ENCODE peak calls at places on chromosome 2, in five cellular contexts. One of them, this sample, is unnamed.
A peak's percentile ranks its signal among the peaks of the same experiment; 100 is the strongest.

GRCh38 chr2:171272039-171272438 is 111.3 kb upstream of the TLK1 start:
- DNase-seq in endodermal cell: peak; percentile 76
- DNase-seq in T-helper 9 cell: no peak
- DNase-seq in HFFc6: peak; percentile 88
- DNase-seq in cardiac fibroblast: peak; percentile 94
- DNase-seq in this sample: no peak

GRCh38 chr2:47237375-47238357 is 82.6 kb upstream of the STPG4 start:
- DNase-seq in endodermal cell: no peak
- DNase-seq in T-helper 9 cell: no peak
- DNase-seq in HFFc6: no peak
- DNase-seq in cardiac fibroblast: peak; percentile 95
- DNase-seq in this sample: no peak

GRCh38 chr2:24435391-24436316 is 55.4 kb upstream of the NCOA1 start:
- DNase-seq in endodermal cell: no peak
- DNase-seq in T-helper 9 cell: no peak
- DNase-seq in HFFc6: no peak
- DNase-seq in cardiac fibroblast: peak; percentile 85
- DNase-seq in this sample: no peak

GRCh38 chr2:9556121-9556869 is 665 bp upstream of the ADAM17 start:
- DNase-seq in endodermal cell: no peak
- DNase-seq in T-helper 9 cell: peak; percentile 9
- DNase-seq in HFFc6: no peak
- DNase-seq in cardiac fibroblast: no peak
- DNase-seq in this sample: no peak

GRCh38 chr2:197273485-197273884 is 37.1 kb downstream of the ANKRD44 start:
- DNase-seq in endodermal cell: no peak
- DNase-seq in T-helper 9 cell: no peak
- DNase-seq in HFFc6: no peak
- DNase-seq in cardiac fibroblast: no peak
- DNase-seq in this sample: no peak

GRCh38 chr2:64876137-64876647 is 113.0 kb upstream of the SLC1A4 start:
- DNase-seq in endodermal cell: peak; percentile 75
- DNase-seq in T-helper 9 cell: no peak
- DNase-seq in HFFc6: peak; percentile 86
- DNase-seq in cardiac fibroblast: peak; percentile 88
- DNase-seq in this sample: no peak

GRCh38 chr2:222825031-222825430 is 35.8 kb upstream of the ACSL3 start:
- DNase-seq in endodermal cell: no peak
- DNase-seq in T-helper 9 cell: no peak
- DNase-seq in HFFc6: no peak
- DNase-seq in cardiac fibroblast: no peak
- DNase-seq in this sample: no peak

GRCh38 chr2:66772618-66773017 is 337.7 kb downstream of the MEIS1 start:
- DNase-seq in endodermal cell: peak; percentile 48
- DNase-seq in T-helper 9 cell: no peak
- DNase-seq in HFFc6: no peak
- DNase-seq in cardiac fibroblast: no peak
- DNase-seq in this sample: no peak

GRCh38 chr2:132804045-132804444 is 134.0 kb upstream of the LYPD1 start:
- DNase-seq in endodermal cell: no peak
- DNase-seq in T-helper 9 cell: no peak
- DNase-seq in HFFc6: peak; percentile 15
- DNase-seq in cardiac fibroblast: peak; percentile 15
- DNase-seq in this sample: no peak

GRCh38 chr2:199316851-199317250 is 140.9 kb downstream of the SATB2 start:
- DNase-seq in endodermal cell: no peak
- DNase-seq in T-helper 9 cell: no peak
- DNase-seq in HFFc6: no peak
- DNase-seq in cardiac fibroblast: no peak
- DNase-seq in this sample: no peak

GRCh38 chr2:96265349-96265839 is 403 bp downstream of the TMEM127 start:
- DNase-seq in endodermal cell: peak; percentile 85
- DNase-seq in T-helper 9 cell: peak; percentile 33
- DNase-seq in HFFc6: no peak
- DNase-seq in cardiac fibroblast: peak; percentile 20
- DNase-seq in this sample: no peak

GRCh38 chr2:227301523-227301922 is 23.5 kb upstream of the MFF start:
- DNase-seq in endodermal cell: no peak
- DNase-seq in T-helper 9 cell: no peak
- DNase-seq in HFFc6: no peak
- DNase-seq in cardiac fibroblast: no peak
- DNase-seq in this sample: no peak

GRCh38 chr2:35080231-35080905 is 1275.2 kb upstream of the CRIM1 start:
- DNase-seq in endodermal cell: no peak
- DNase-seq in T-helper 9 cell: no peak
- DNase-seq in HFFc6: no peak
- DNase-seq in cardiac fibroblast: no peak
- DNase-seq in this sample: no peak

GRCh38 chr2:189609853-189610252 is 29.3 kb upstream of the SLC40A1 start:
- DNase-seq in endodermal cell: no peak
- DNase-seq in T-helper 9 cell: no peak
- DNase-seq in HFFc6: no peak
- DNase-seq in cardiac fibroblast: peak; percentile 56
- DNase-seq in this sample: no peak

GRCh38 chr2:159855153-159856140 is 57.4 kb upstream of the CD302 start:
- DNase-seq in endodermal cell: no peak
- DNase-seq in T-helper 9 cell: no peak
- DNase-seq in HFFc6: no peak
- DNase-seq in cardiac fibroblast: peak; percentile 66
- DNase-seq in this sample: no peak

GRCh38 chr2:25250331-25251031 is 82.1 kb upstream of the POMC start:
- DNase-seq in endodermal cell: peak; percentile 72
- DNase-seq in T-helper 9 cell: no peak
- DNase-seq in HFFc6: peak; percentile 58
- DNase-seq in cardiac fibroblast: peak; percentile 32
- DNase-seq in this sample: no peak

GRCh38 chr2:113700186-113700841 is 56.1 kb downstream of the SLC35F5 start:
- DNase-seq in endodermal cell: peak; percentile 55
- DNase-seq in T-helper 9 cell: peak; percentile 6
- DNase-seq in HFFc6: no peak
- DNase-seq in cardiac fibroblast: peak; percentile 44
- DNase-seq in this sample: peak; percentile 46

GRCh38 chr2:240429872-240430491 is 5.5 kb upstream of the GPC1 start:
- DNase-seq in endodermal cell: peak; percentile 46
- DNase-seq in T-helper 9 cell: no peak
- DNase-seq in HFFc6: no peak
- DNase-seq in cardiac fibroblast: no peak
- DNase-seq in this sample: no peak

GRCh38 chr2:64819774-64820688 is 166.3 kb upstream of the SERTAD2 start:
- DNase-seq in endodermal cell: no peak
- DNase-seq in T-helper 9 cell: no peak
- DNase-seq in HFFc6: peak; percentile 40
- DNase-seq in cardiac fibroblast: no peak
- DNase-seq in this sample: peak; percentile 30

GRCh38 chr2:219298759-219299371 is 10.3 kb downstream of the PTPRN start:
- DNase-seq in endodermal cell: peak; percentile 97
- DNase-seq in T-helper 9 cell: peak; percentile 91
- DNase-seq in HFFc6: peak; percentile 59
- DNase-seq in cardiac fibroblast: peak; percentile 86
- DNase-seq in this sample: peak; percentile 79

GRCh38 chr2:133484106-133484505 is 84.2 kb downstream of the NCKAP5 start:
- DNase-seq in endodermal cell: no peak
- DNase-seq in T-helper 9 cell: no peak
- DNase-seq in HFFc6: peak; percentile 55
- DNase-seq in cardiac fibroblast: no peak
- DNase-seq in this sample: no peak

GRCh38 chr2:165720526-165720925 is 73.5 kb downstream of the GALNT3 start:
- DNase-seq in endodermal cell: no peak
- DNase-seq in T-helper 9 cell: no peak
- DNase-seq in HFFc6: peak; percentile 56
- DNase-seq in cardiac fibroblast: peak; percentile 53
- DNase-seq in this sample: no peak

GRCh38 chr2:235116885-235117492 is 165.2 kb downstream of the SH3BP4 start:
- DNase-seq in endodermal cell: no peak
- DNase-seq in T-helper 9 cell: no peak
- DNase-seq in HFFc6: peak; percentile 44
- DNase-seq in cardiac fibroblast: peak; percentile 62
- DNase-seq in this sample: no peak

GRCh38 chr2:96306370-96306769 is 1.0 kb upstream of the SNRNP200 start:
- DNase-seq in endodermal cell: no peak
- DNase-seq in T-helper 9 cell: no peak
- DNase-seq in HFFc6: no peak
- DNase-seq in cardiac fibroblast: no peak
- DNase-seq in this sample: no peak

GRCh38 chr2:241008711-241009121 is 10.3 kb downstream of the SNED1 start:
- DNase-seq in endodermal cell: peak; percentile 52
- DNase-seq in T-helper 9 cell: no peak
- DNase-seq in HFFc6: no peak
- DNase-seq in cardiac fibroblast: no peak
- DNase-seq in this sample: no peak

GRCh38 chr2:196435189-196435588 is 204.3 kb upstream of the CCDC150 start:
- DNase-seq in endodermal cell: no peak
- DNase-seq in T-helper 9 cell: no peak
- DNase-seq in HFFc6: no peak
- DNase-seq in cardiac fibroblast: no peak
- DNase-seq in this sample: no peak

GRCh38 chr2:154700142-154700541 is 1.6 kb downstream of the KCNJ3 start:
- DNase-seq in endodermal cell: no peak
- DNase-seq in T-helper 9 cell: no peak
- DNase-seq in HFFc6: no peak
- DNase-seq in cardiac fibroblast: no peak
- DNase-seq in this sample: no peak

GRCh38 chr2:55156326-55156725 is 75.8 kb downstream of the CLHC1 start:
- DNase-seq in endodermal cell: no peak
- DNase-seq in T-helper 9 cell: no peak
- DNase-seq in HFFc6: no peak
- DNase-seq in cardiac fibroblast: peak; percentile 70
- DNase-seq in this sample: no peak

GRCh38 chr2:155733091-155733870 is 599.2 kb downstream of the NR4A2 start:
- DNase-seq in endodermal cell: peak; percentile 46
- DNase-seq in T-helper 9 cell: no peak
- DNase-seq in HFFc6: no peak
- DNase-seq in cardiac fibroblast: no peak
- DNase-seq in this sample: no peak

GRCh38 chr2:239955086-239955988 is 69.8 kb downstream of the NDUFA10 start:
- DNase-seq in endodermal cell: no peak
- DNase-seq in T-helper 9 cell: no peak
- DNase-seq in HFFc6: no peak
- DNase-seq in cardiac fibroblast: no peak
- DNase-seq in this sample: no peak

GRCh38 chr2:134866498-134867099 is 28.2 kb downstream of the ACMSD start:
- DNase-seq in endodermal cell: no peak
- DNase-seq in T-helper 9 cell: no peak
- DNase-seq in HFFc6: peak; percentile 52
- DNase-seq in cardiac fibroblast: peak; percentile 2
- DNase-seq in this sample: no peak

GRCh38 chr2:14998548-14998947 is 366.0 kb downstream of the LRATD1 start:
- DNase-seq in endodermal cell: no peak
- DNase-seq in T-helper 9 cell: no peak
- DNase-seq in HFFc6: no peak
- DNase-seq in cardiac fibroblast: no peak
- DNase-seq in this sample: no peak

GRCh38 chr2:205161156-205161555 is 521.1 kb upstream of the NRP2 start:
- DNase-seq in endodermal cell: no peak
- DNase-seq in T-helper 9 cell: no peak
- DNase-seq in HFFc6: peak; percentile 13
- DNase-seq in cardiac fibroblast: no peak
- DNase-seq in this sample: no peak

GRCh38 chr2:176174382-176174834 is 14.1 kb upstream of the HOXD1 start:
- DNase-seq in endodermal cell: peak; percentile 56
- DNase-seq in T-helper 9 cell: no peak
- DNase-seq in HFFc6: no peak
- DNase-seq in cardiac fibroblast: no peak
- DNase-seq in this sample: no peak

GRCh38 chr2:3575534-3576324 is 669 bp downstream of the RPS7 start:
- DNase-seq in endodermal cell: no peak
- DNase-seq in T-helper 9 cell: peak; percentile 18
- DNase-seq in HFFc6: no peak
- DNase-seq in cardiac fibroblast: no peak
- DNase-seq in this sample: peak; percentile 27

GRCh38 chr2:28496781-28497180 is 921 bp downstream of the PLB1 start:
- DNase-seq in endodermal cell: no peak
- DNase-seq in T-helper 9 cell: no peak
- DNase-seq in HFFc6: no peak
- DNase-seq in cardiac fibroblast: no peak
- DNase-seq in this sample: no peak

This sample was measured in activated T-helper 2 cell treated with anti-CD3 and anti-CD28 coated beads, Interferon-gamma antibody, Interleukin-2, Interleukin-4, amounts not matched to agents 10 μg/mL and 5 μg/mL and 100 μg/mL, durations not matched to agents 14 hours and 24 hours and 36 hours.